ENCODE peak calls at places on chromosomes 4 and X, in ten cellular contexts. P is HCT116, L is SK-N-SH, W is astrocyte, Y is PC-9, Q is cardiac muscle cell, K is left lung, A is right lobe of liver, G is transverse colon, U is A549. S is an unnamed sample.
A peak's percentile ranks its signal among the peaks of the same experiment; 100 is the strongest.

GRCh38 chr4:53541577-53542206 is 49.6 kb downstream of the LNX1 start:
- DNase-seq in P (no peak), L (peak; percentile 47), W (peak; percentile 96), Y (no peak), Q (no peak), K (no peak), A (no peak), G (no peak), U (no peak), S (no peak)

GRCh38 chrX:24851776-24852175 is 158.1 kb downstream of the POLA1 start:
- DNase-seq in P (no peak), L (no peak), W (no peak), Y (no peak), Q (no peak), K (no peak), A (no peak), G (no peak), U (no peak), S (no peak)

GRCh38 chr4:175413561-175413960 is 398.5 kb downstream of the GPM6A start:
- DNase-seq in P (no peak), L (no peak), W (peak; percentile 98), Y (no peak), Q (no peak), K (peak; percentile 5), A (no peak), G (no peak), U (no peak), S (no peak)

GRCh38 chr4:177339794-177340374 is 30.2 kb downstream of the NEIL3 start:
- DNase-seq in P (peak; percentile 4), L (peak; percentile 45), W (peak; percentile 17), Y (no peak), Q (peak; percentile 30), K (no peak), A (no peak), G (no peak), U (peak; percentile 26), S (no peak)

GRCh38 chrX:110450050-110450449 is 91.4 kb downstream of the RTL9 start:
- DNase-seq in P (peak; percentile 29), L (peak; percentile 77), W (peak; percentile 20), Y (peak; percentile 75), Q (peak; percentile 91), K (no peak), A (peak; percentile 82), G (peak; percentile 76), U (peak; percentile 55), S (peak; percentile 74)

GRCh38 chrX:28120076-28120475 is 138.8 kb upstream of the DCAF8L1 start:
- DNase-seq in P (peak; percentile 31), L (no peak), W (no peak), Y (peak; percentile 2), Q (no peak), K (no peak), A (no peak), G (no peak), U (peak; percentile 30), S (no peak)

GRCh38 chr4:85769009-85769408 is 294.1 kb downstream of the ARHGAP24 start:
- DNase-seq in P (no peak), L (no peak), W (no peak), Y (no peak), Q (no peak), K (no peak), A (no peak), G (no peak), U (no peak), S (no peak)

GRCh38 chr4:165461176-165461835 is 82.5 kb downstream of the CPE start:
- DNase-seq in P (no peak), L (no peak), W (peak; percentile 94), Y (no peak), Q (no peak), K (no peak), A (no peak), G (no peak), U (no peak), S (peak; percentile 38)

GRCh38 chrX:109774136-109774535 is 41.1 kb upstream of the ACSL4 start:
- DNase-seq in P (no peak), L (no peak), W (no peak), Y (no peak), Q (no peak), K (no peak), A (no peak), G (no peak), U (no peak), S (no peak)

GRCh38 chr4:184513802-184514120 is 39.4 kb upstream of the IRF2 start:
- DNase-seq in P (no peak), L (no peak), W (no peak), Y (no peak), Q (no peak), K (no peak), A (no peak), G (no peak), U (no peak), S (no peak)
- H3K4me3 ChIP-seq in P (no peak overlapping the region), L (no peak overlapping the region), W (no peak overlapping the region), Y (no peak overlapping the region), Q (no peak overlapping the region), K (no peak overlapping the region), A (no peak overlapping the region), G (no peak overlapping the region), U (no peak overlapping the region), S (no peak overlapping the region)

GRCh38 chr4:188971125-188971524 is 831.9 kb downstream of the TRIML1 start:
- DNase-seq in P (peak; percentile 13), L (peak; percentile 9), W (peak; percentile 6), Y (no peak), Q (no peak), K (no peak), A (no peak), G (no peak), U (peak; percentile 16), S (no peak)
- TF ChIP-seq CTCF in P (peak; percentile 46), L (peak; percentile 45), W (peak; percentile 29), Y (peak; percentile 48), Q (no peak), K (no peak), A (peak; percentile 35), G (no peak), U (no peak), S (no peak)

GRCh38 chrX:119687661-119688413 is 5.1 kb downstream of the SEPTIN6 start:
- DNase-seq in P (no peak), L (no peak), W (no peak), Y (no peak), Q (no peak), K (no peak), A (no peak), G (no peak), U (no peak), S (no peak)
- H3K4me1 ChIP-seq in P (no peaks in the 10 kb centered on the region), L (peaks cover 5% of the 10 kb centered on the region), W (no peaks in the 10 kb centered on the region), Y (peaks cover 13% of the 10 kb centered on the region), Q (peaks cover 21% of the 10 kb centered on the region), K (no peaks in the 10 kb centered on the region), A (no peaks in the 10 kb centered on the region), G (peaks cover 17% of the 10 kb centered on the region), U (peaks cover 11% of the 10 kb centered on the region), S (no peaks in the 10 kb centered on the region)

GRCh38 chr4:15385515-15385914 is 42.3 kb upstream of the C1QTNF7 start:
- DNase-seq in P (no peak), L (no peak), W (no peak), Y (no peak), Q (no peak), K (no peak), A (no peak), G (no peak), U (no peak), S (no peak)
- H3K4me3 ChIP-seq in P (no peak overlapping the region), L (no peak overlapping the region), W (no peak overlapping the region), Y (no peak overlapping the region), Q (no peak overlapping the region), K (no peak overlapping the region), A (no peak overlapping the region), G (no peak overlapping the region), U (no peak overlapping the region), S (no peak overlapping the region)